ENCODE peak calls at places on chromosome 4, in four cellular contexts. V is KBM-7, L is H54, Z is trophoblast cell. F is an unnamed sample.

GRCh38 chr4:37891221-37892159 is 606 bp downstream of the TBC1D1 start:
- DNase-seq in V (peak; percentile 31), L (no peak), Z (no peak), F (peak; percentile 4)

GRCh38 chr4:107891299-107891698 is 40.0 kb upstream of the CYP2U1 start:
- DNase-seq in V (no peak), L (no peak), Z (no peak), F (no peak)

GRCh38 chr4:26150948-26151347 is 169.9 kb upstream of the RBPJ start:
- DNase-seq in V (peak; percentile 39), L (no peak), Z (no peak), F (peak; percentile 79)

GRCh38 chr4:150297861-150298474 is 219.7 kb downstream of the DCLK2 start:
- DNase-seq in V (peak; percentile 37), L (no peak), Z (peak; percentile 48), F (peak; percentile 78)

GRCh38 chr4:101818362-101818761 is 27.8 kb downstream of the BANK1 start:
- DNase-seq in V (peak; percentile 4), L (no peak), Z (no peak), F (peak; percentile 6)

GRCh38 chr4:181908168-181908567 is 335.0 kb upstream of the TENM3 start:
- DNase-seq in V (no peak), L (no peak), Z (no peak), F (peak; percentile 7)

GRCh38 chr4:106266201-106266600 is 49.8 kb downstream of the TBCK start:
- DNase-seq in V (peak; percentile 60), L (no peak), Z (peak; percentile 3), F (peak; percentile 68)

GRCh38 chr4:68110441-68110840 is 19.2 kb downstream of the TMPRSS11F start:
- DNase-seq in V (no peak), L (no peak), Z (no peak), F (no peak)

GRCh38 chr4:147094228-147094627 is 148.6 kb upstream of the TTC29 start:
- DNase-seq in V (no peak), L (no peak), Z (peak; percentile 15), F (no peak)

GRCh38 chr4:67288964-67289363 is 256.3 kb downstream of the CENPC start:
- DNase-seq in V (peak; percentile 75), L (no peak), Z (no peak), F (no peak)

GRCh38 chr4:93710101-93710846 is 118.3 kb upstream of the ATOH1 start:
- DNase-seq in V (peak; percentile 1), L (no peak), Z (no peak), F (no peak)

GRCh38 chr4:137180349-137180748 is 351.9 kb downstream of the PCDH18 start:
- DNase-seq in V (no peak), L (no peak), Z (no peak), F (no peak)

GRCh38 chr4:154332681-154333421 is 158.7 kb downstream of the DCHS2 start:
- DNase-seq in V (no peak), L (no peak), Z (no peak), F (peak; percentile 2)

GRCh38 chr4:87806520-87806919 is 7.2 kb downstream of the IBSP start:
- DNase-seq in V (no peak), L (no peak), Z (peak; percentile 76), F (peak; percentile 52)

F was measured in IMR-90.